ENCODE peak calls at places on chromosomes 7 and 10, in eight cellular contexts. G is astrocyte of the spinal cord; Y is CD4-positive, alpha-beta memory T cell; W is brain microvascular endothelial cell; V is hepatocyte; T is choroid plexus epithelial cell; N is NT2/D1; R is HCT116. F is an unnamed sample.

GRCh38 chr10:97333351-97333600 is 1.3 kb downstream of the FRAT2 start:
- DNase-seq in G (peak; percentile 54), Y (no peak), W (no peak), V (peak; percentile 52), T (peak; percentile 58), N (no peak), R (no peak), F (no peak)

GRCh38 chr7:803243-803635 is 29.0 kb upstream of the SUN1 start:
- DNase-seq in G (no peak), Y (no peak), W (no peak), V (no peak), T (no peak), N (no peak), R (no peak), F (no peak)

GRCh38 chr10:72058989-72059842 is 29.1 kb downstream of the SPOCK2 start:
- DNase-seq in G (no peak), Y (no peak), W (peak; percentile 27), V (no peak), T (no peak), N (no peak), R (no peak), F (no peak)

GRCh38 chr7:148588168-148588890 is 2.2 kb upstream of the C7orf33 start:
- DNase-seq in G (no peak), Y (no peak), W (no peak), V (no peak), T (no peak), N (no peak), R (no peak), F (no peak)

GRCh38 chr7:74023037-74023436 is 4.9 kb upstream of the ELN start:
- DNase-seq in G (peak; percentile 52), Y (no peak), W (peak; percentile 51), V (peak; percentile 66), T (peak; percentile 46), N (no peak), R (no peak), F (no peak)

GRCh38 chr10:133378251-133379096 is 588 bp upstream of the PAOX start:
- DNase-seq in G (peak; percentile 41), Y (peak; percentile 68), W (no peak), V (peak; percentile 86), T (peak; percentile 52), N (no peak), R (no peak), F (no peak)

GRCh38 chr7:27723086-27723485 is 16.9 kb upstream of the TAX1BP1 start:
- DNase-seq in G (peak; percentile 9), Y (no peak), W (no peak), V (no peak), T (peak; percentile 13), N (no peak), R (no peak), F (no peak)

GRCh38 chr7:40884226-40884625 is 749.4 kb downstream of the SUGCT start:
- DNase-seq in G (peak; percentile 90), Y (no peak), W (peak; percentile 60), V (no peak), T (peak; percentile 88), N (no peak), R (no peak), F (no peak)

GRCh38 chr7:6479067-6479466 is 31.3 kb upstream of the DAGLB start:
- DNase-seq in G (no peak), Y (no peak), W (no peak), V (no peak), T (no peak), N (no peak), R (no peak), F (no peak)

GRCh38 chr7:111933614-111934013 is 272.6 kb downstream of the DOCK4 start:
- DNase-seq in G (peak; percentile 28), Y (no peak), W (no peak), V (peak; percentile 27), T (no peak), N (no peak), R (no peak), F (no peak)

GRCh38 chr7:129222064-129222463 is 2.8 kb upstream of the AHCYL2 start:
- DNase-seq in G (no peak), Y (no peak), W (no peak), V (no peak), T (peak; percentile 46), N (no peak), R (no peak), F (no peak)

GRCh38 chr7:601573-602340 is 82.1 kb upstream of the PDGFA start:
- DNase-seq in G (peak; percentile 25), Y (peak; percentile 70), W (no peak), V (no peak), T (peak; percentile 35), N (no peak), R (no peak), F (no peak)

DNA sequence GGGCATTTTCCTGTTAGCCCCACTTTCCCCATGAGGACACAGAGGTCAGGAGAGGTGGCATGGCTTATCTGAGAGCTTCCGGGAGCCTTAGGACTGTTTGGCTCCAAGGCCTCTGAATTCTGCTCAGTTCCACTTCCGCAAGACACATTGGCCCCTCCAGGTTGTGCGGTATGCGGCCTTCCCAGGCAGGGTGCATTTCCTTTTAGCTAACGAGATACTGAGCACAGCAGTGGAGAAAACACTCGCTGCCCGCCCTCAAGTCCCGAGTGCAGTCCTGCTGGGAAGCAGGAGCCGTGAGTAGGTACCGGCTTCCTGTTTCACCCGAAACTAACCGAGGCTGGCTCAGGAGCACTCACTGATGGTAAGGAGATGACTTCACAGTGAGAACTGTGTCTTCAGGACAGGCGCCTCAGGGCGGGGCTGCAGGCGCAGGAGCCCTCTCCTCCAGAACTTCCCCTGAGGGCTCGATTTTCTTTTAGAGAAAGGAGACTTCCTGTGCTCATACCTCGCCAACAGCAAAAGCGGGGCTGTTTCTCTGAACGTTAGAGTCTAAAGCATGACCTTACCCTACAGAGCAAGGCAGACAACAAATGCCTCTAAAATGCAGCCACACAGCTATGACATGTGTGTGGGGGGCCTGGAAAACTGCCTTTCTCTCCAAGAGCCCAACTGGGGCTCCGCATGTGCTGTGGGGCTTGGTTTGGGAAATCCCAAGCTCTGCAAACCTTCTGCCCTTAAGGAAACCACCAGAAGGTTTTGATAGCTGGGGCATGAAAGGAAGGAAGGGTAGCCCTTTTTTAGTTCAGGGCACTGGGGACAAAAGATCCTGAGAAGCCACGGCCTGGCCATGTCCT is 25.9 kb downstream of the RGS10 start:
- DNase-seq in G (peak; percentile 30), Y (peak; percentile 63), W (no peak), V (no peak), T (peak; percentile 75), N (no peak), R (no peak), F (no peak)
- H3K4me3 ChIP-seq in G (no peak overlapping the region), Y (peak overlapping the region; percentile 23), W (no peak overlapping the region), V (no peak overlapping the region), T (peak overlapping the region; percentile 1), N (no peak overlapping the region), R (no peak overlapping the region), F (no peak overlapping the region)

GRCh38 chr7:100965723-100966541 is 3.4 kb upstream of the MUC12 start:
- DNase-seq in G (peak; percentile 24), Y (peak; percentile 67), W (peak; percentile 51), V (peak; percentile 96), T (peak; percentile 62), N (peak; percentile 97), R (peak; percentile 91), F (no peak)
- H3K4me3 ChIP-seq in G (no peak overlapping the region), Y (peak overlapping the region; percentile 47), W (no peak overlapping the region), V (peak overlapping the region; percentile 20), T (no peak overlapping the region), N (peak overlapping the region; percentile 46), R (peak overlapping the region; percentile 58), F (peak overlapping the region; percentile 2)

GRCh38 chr7:151008143-151008510 is 16.2 kb downstream of the ATG9B start:
- DNase-seq in G (no peak), Y (peak; percentile 61), W (no peak), V (no peak), T (peak; percentile 13), N (no peak), R (no peak), F (no peak)
- H3K4me3 ChIP-seq in G (no peak overlapping the region), Y (peak overlapping the region; percentile 17), W (no peak overlapping the region), V (no peak overlapping the region), T (no peak overlapping the region), N (no peak overlapping the region), R (peak overlapping the region; percentile 72), F (no peak overlapping the region)

GRCh38 chr10:61001731-61002122 is 57.7 kb upstream of the RHOBTB1 start:
- DNase-seq in G (no peak), Y (no peak), W (no peak), V (no peak), T (no peak), N (no peak), R (no peak), F (no peak)
- H3K4me3 ChIP-seq in G (peak overlapping the region; percentile 59), Y (no peak overlapping the region), W (peak overlapping the region; percentile 75), V (peak overlapping the region; percentile 54), T (peak overlapping the region; percentile 61), N (peak overlapping the region; percentile 43), R (peak overlapping the region; percentile 59), F (peak overlapping the region; percentile 58)

DNA sequence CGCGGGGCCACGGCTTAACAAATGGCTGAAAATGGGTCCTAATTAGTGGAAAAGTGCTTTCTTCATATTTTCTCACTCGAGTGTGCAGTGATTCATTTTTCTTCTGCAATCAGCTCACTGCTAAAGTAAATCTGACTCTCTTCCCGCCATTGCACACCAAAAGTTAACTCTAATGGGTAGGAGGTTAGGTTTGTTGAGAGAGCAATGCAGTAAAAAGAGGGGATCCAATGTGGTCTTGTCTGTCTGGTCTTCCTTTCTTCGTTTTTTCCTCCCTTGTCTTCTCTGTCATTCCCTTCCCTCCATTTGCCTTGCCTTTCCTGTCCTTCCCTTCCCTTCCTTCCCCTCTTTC is 4.6 kb downstream of the IKZF1 start:
- DNase-seq in G (no peak), Y (no peak), W (no peak), V (no peak), T (no peak), N (no peak), R (no peak), F (no peak)
- H3K4me3 ChIP-seq in G (no peak overlapping the region), Y (peak overlapping the region; percentile 86), W (no peak overlapping the region), V (no peak overlapping the region), T (no peak overlapping the region), N (no peak overlapping the region), R (no peak overlapping the region), F (no peak overlapping the region)

DNA sequence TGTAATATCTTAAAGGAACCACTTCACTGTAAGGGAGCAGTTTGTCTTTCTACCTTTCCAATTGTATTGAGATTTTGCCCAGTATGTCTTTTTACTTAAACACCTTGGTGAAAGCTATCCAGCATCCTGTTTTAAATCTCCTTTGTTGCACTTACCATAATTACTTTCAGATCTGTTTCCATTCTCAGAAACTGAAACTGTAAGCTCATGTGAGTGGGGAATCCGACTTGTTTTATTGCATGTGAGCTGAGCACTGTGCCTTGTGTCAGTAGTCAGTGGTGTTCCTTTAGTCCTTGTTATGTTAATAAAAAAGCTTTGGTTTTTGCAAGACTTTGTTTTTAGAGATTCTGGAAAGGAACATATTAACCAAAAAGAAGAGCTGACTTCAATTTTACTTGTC is 42.2 kb downstream of the BMPR1A start:
- DNase-seq in G (peak; percentile 58), Y (peak; percentile 3), W (no peak), V (no peak), T (peak; percentile 62), N (no peak), R (no peak), F (no peak)
- H3K4me3 ChIP-seq in G (no peak overlapping the region), Y (no peak overlapping the region), W (no peak overlapping the region), V (no peak overlapping the region), T (no peak overlapping the region), N (no peak overlapping the region), R (no peak overlapping the region), F (no peak overlapping the region)

DNA sequence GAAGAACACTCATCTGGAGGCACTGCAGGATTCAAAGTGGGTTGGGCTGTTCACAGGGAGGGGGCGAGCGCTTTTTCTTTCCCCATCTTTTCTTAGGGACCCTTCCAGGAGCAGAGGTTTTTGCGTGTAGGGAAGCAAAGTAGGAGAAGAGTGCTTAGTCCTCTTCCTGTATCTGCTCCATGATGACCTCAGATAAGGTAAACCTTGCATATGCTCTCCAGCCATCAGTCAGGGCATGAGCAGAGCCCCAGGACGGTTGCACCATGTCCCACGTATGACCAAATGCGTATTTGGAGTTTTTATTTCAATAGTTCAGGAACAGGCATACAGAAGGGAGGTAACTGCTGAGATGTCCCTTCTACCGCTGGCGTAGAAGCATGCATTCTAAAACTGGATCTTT is 253.4 kb upstream of the INHBA start:
- DNase-seq in G (no peak), Y (no peak), W (no peak), V (no peak), T (peak; percentile 16), N (no peak), R (no peak), F (no peak)
- H3K4me3 ChIP-seq in G (no peak overlapping the region), Y (no peak overlapping the region), W (no peak overlapping the region), V (no peak overlapping the region), T (no peak overlapping the region), N (no peak overlapping the region), R (no peak overlapping the region), F (peak overlapping the region; percentile 5)

F was measured in skeletal muscle cell.